ENCODE peak calls at places on chromosomes 13 and 19, in eight cellular contexts. R is neural progenitor cell, M is breast epithelium, Y is transverse colon, O is heart left ventricle, A is body of pancreas, F is A673, H is left lung. G is an unnamed sample.
A peak's percentile ranks its signal among the peaks of the same experiment; 100 is the strongest.

GRCh38 chr13:73767747-73768315 is 366.4 kb downstream of the KLF12 start:
- DNase-seq in R (peak; percentile 50), M (no peak), Y (no peak), O (no peak), A (no peak), F (peak; percentile 54), H (no peak), G (peak; percentile 6)

GRCh38 chr13:28584873-28585317 is 74.0 kb upstream of the POMP start:
- DNase-seq in R (no peak), M (no peak), Y (no peak), O (no peak), A (no peak), F (no peak), H (no peak), G (no peak)

GRCh38 chr19:39270091-39270871 is 2.1 kb downstream of the IFNL2 start:
- DNase-seq in R (no peak), M (no peak), Y (no peak), O (no peak), A (no peak), F (no peak), H (no peak), G (no peak)

GRCh38 chr19:48685583-48685982 is 10.2 kb upstream of the FUT2 start:
- DNase-seq in R (no peak), M (no peak), Y (no peak), O (no peak), A (no peak), F (no peak), H (no peak), G (no peak)

GRCh38 chr19:40191836-40192646 is 815 bp downstream of the MAP3K10 start:
- DNase-seq in R (peak; percentile 89), M (no peak), Y (peak; percentile 37), O (no peak), A (peak; percentile 36), F (peak; percentile 18), H (no peak), G (peak; percentile 7)

GRCh38 chr19:30207357-30207756 is 164.8 kb upstream of the ZNF536 start:
- DNase-seq in R (no peak), M (no peak), Y (no peak), O (no peak), A (no peak), F (no peak), H (no peak), G (no peak)

GRCh38 chr13:79658333-79658975 is 177.5 kb downstream of the NDFIP2 start:
- DNase-seq in R (peak; percentile 12), M (no peak), Y (no peak), O (no peak), A (no peak), F (no peak), H (no peak), G (no peak)

GRCh38 chr19:6501740-6502648 is at the start of gene TUBB4A:
- DNase-seq in R (peak; percentile 56), M (no peak), Y (peak; percentile 28), O (peak; percentile 71), A (no peak), F (peak; percentile 60), H (no peak), G (no peak)

GRCh38 chr19:39413269-39413902 is 917 bp downstream of the PLEKHG2 start:
- DNase-seq in R (peak; percentile 87), M (no peak), Y (peak; percentile 58), O (peak; percentile 91), A (no peak), F (peak; percentile 78), H (peak; percentile 59), G (no peak)

GRCh38 chr19:5356918-5357317 is 16.3 kb upstream of the PTPRS start:
- DNase-seq in R (no peak), M (no peak), Y (no peak), O (no peak), A (no peak), F (no peak), H (no peak), G (no peak)

GRCh38 chr19:3725640-3726310 is 17.6 kb downstream of the TJP3 start:
- DNase-seq in R (peak; percentile 82), M (peak; percentile 79), Y (peak; percentile 93), O (no peak), A (peak; percentile 92), F (peak; percentile 58), H (peak; percentile 69), G (no peak)

GRCh38 chr13:102260256-102260655 is 141.6 kb downstream of the FGF14 start:
- DNase-seq in R (no peak), M (no peak), Y (no peak), O (no peak), A (no peak), F (no peak), H (no peak), G (no peak)

GRCh38 chr13:99227909-99228688 is 27.4 kb downstream of the UBAC2 start:
- DNase-seq in R (no peak), M (no peak), Y (no peak), O (no peak), A (no peak), F (no peak), H (peak; percentile 48), G (no peak)
- H3K27ac ChIP-seq in R (no peak overlapping the region), M (no peak overlapping the region), Y (no peak overlapping the region), O (peak overlapping the region; percentile 85), A (no peak overlapping the region), F (no peak overlapping the region), H (no peak overlapping the region), G (no peak overlapping the region)

GRCh38 chr13:97005631-97006262 is 11.5 kb upstream of the OXGR1 start:
- DNase-seq in R (no peak), M (no peak), Y (no peak), O (no peak), A (no peak), F (no peak), H (no peak), G (no peak)
- TF ChIP-seq CTCF in R (no peak), M (no peak), Y (no peak), O (no peak), A (no peak), F (no peak), H (no peak), G (no peak)

DNA sequence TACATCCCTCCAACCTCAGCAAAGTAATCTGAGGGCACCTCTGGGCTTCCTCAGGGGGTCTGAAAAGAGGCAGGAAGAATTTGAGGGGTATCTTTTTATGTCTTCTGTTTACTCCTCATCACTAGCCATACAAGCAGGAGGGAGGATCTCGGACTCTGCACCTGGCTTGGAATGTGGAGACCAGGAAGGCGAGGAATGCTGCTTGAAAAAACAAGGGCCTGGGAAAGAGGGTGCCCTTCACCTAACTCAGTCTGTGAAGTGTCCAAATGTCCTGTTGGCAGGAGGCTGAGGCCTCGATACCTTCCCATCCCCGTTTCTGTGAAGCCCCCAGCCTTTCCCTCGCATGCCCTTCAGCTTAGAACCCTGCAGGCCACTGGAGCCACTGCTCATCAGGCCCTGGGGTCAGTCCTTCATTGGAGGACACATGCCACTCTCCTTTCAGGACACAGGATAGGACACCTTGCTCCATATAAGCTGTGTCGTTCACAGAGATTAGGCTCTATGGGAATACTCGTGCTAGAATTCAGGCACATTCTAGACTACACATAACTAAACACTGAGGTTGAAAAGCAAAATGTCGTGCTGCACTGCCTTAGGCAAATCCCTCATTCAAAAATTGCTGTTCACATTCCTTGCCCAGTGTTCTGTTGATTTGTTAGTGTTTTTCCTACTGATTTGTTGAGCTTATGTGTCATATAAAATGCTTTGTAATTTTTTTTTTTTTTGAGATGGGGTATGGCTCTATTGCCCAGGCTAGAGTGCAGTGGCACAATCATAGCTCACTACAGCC is 49.7 kb downstream of the ESD start:
- DNase-seq in R (no peak), M (no peak), Y (no peak), O (no peak), A (no peak), F (no peak), H (no peak), G (no peak)
- H3K9me3 ChIP-seq in R (no peaks in the 10 kb centered on the region), M (no peaks in the 10 kb centered on the region), Y (no peaks in the 10 kb centered on the region), O (no peaks in the 10 kb centered on the region), A (no peaks in the 10 kb centered on the region), F (no peaks in the 10 kb centered on the region), H (no peaks in the 10 kb centered on the region), G (no peaks in the 10 kb centered on the region)

GRCh38 chr13:100110269-100110668 is 21.4 kb downstream of the PCCA start:
- DNase-seq in R (no peak), M (no peak), Y (no peak), O (no peak), A (no peak), F (no peak), H (no peak), G (no peak)
- H3K27ac ChIP-seq in R (no peak overlapping the region), M (no peak overlapping the region), Y (no peak overlapping the region), O (no peak overlapping the region), A (no peak overlapping the region), F (no peak overlapping the region), H (no peak overlapping the region), G (no peak overlapping the region)

G was measured in CD4-positive, alpha-beta T cell.